ENCODE peak calls at places on chromosomes 1 and 21, in seven cellular contexts. C is H1, O is mesendoderm, Y is neuronal stem cell, S is H9, R is mesenchymal stem cell, D is trophoblast cell. B is an unnamed sample.

GRCh38 chr1:45660336-45660735 is 26.0 kb downstream of the GPBP1L1 start:
- DNase-seq in C (no peak), O (no peak), Y (no peak), S (no peak), R (no peak), D (no peak), B (no peak)

GRCh38 chr1:39566441-39567137 is 10.0 kb downstream of the PABPC4 start:
- DNase-seq in C (no peak), O (no peak), Y (no peak), S (no peak), R (no peak), D (no peak), B (no peak)

GRCh38 chr1:180271640-180272255 is 41.7 kb downstream of the LHX4 start:
- DNase-seq in C (no peak), O (no peak), Y (no peak), S (no peak), R (no peak), D (no peak), B (no peak)

GRCh38 chr1:30991852-30992606 is 73.5 kb downstream of the PUM1 start:
- DNase-seq in C (no peak), O (peak), Y (no peak), S (no peak), R (peak), D (peak), B (peak)

GRCh38 chr21:42988234-42988965 is 14.0 kb downstream of the PKNOX1 start:
- DNase-seq in C (no peak), O (no peak), Y (no peak), S (peak), R (peak), D (no peak), B (peak)

GRCh38 chr1:116886532-116886931 is 23.2 kb upstream of the PTGFRN start:
- DNase-seq in C (no peak), O (peak), Y (no peak), S (no peak), R (peak), D (peak), B (peak)

GRCh38 chr1:112431038-112431437 is 35.0 kb downstream of the CTTNBP2NL start:
- DNase-seq in C (no peak), O (no peak), Y (no peak), S (no peak), R (no peak), D (peak), B (no peak)

GRCh38 chr1:58084266-58084665 is 462.3 kb downstream of the OMA1 start:
- DNase-seq in C (no peak), O (no peak), Y (no peak), S (no peak), R (no peak), D (no peak), B (no peak)

GRCh38 chr1:30385246-30385940 is 338.0 kb downstream of the MATN1 start:
- DNase-seq in C (no peak), O (no peak), Y (no peak), S (no peak), R (no peak), D (no peak), B (no peak)

GRCh38 chr1:172980971-172981370 is 69.8 kb downstream of the TNFSF18 start:
- DNase-seq in C (no peak), O (no peak), Y (no peak), S (no peak), R (no peak), D (no peak), B (no peak)

GRCh38 chr1:47219590-47220220 is 12.3 kb downstream of the TAL1 start:
- DNase-seq in C (no peak), O (no peak), Y (no peak), S (no peak), R (no peak), D (no peak), B (no peak)

GRCh38 chr1:155974208-155975165 is 3.9 kb downstream of the ARHGEF2 start:
- DNase-seq in C (no peak), O (no peak), Y (no peak), S (no peak), R (no peak), D (no peak), B (no peak)

GRCh38 chr1:175865041-175865766 is 121.8 kb upstream of the TNR start:
- DNase-seq in C (peak), O (peak), Y (no peak), S (peak), R (no peak), D (peak), B (no peak)

GRCh38 chr21:35190201-35190701 is 141.1 kb upstream of the RUNX1 start:
- DNase-seq in C (no peak), O (peak), Y (no peak), S (no peak), R (peak), D (peak), B (peak)

GRCh38 chr1:20329793-20330542 is 39.3 kb downstream of the VWA5B1 start:
- DNase-seq in C (no peak), O (peak), Y (no peak), S (peak), R (no peak), D (no peak), B (no peak)

GRCh38 chr1:39981957-39982356 is 27.0 kb downstream of the MFSD2A start:
- DNase-seq in C (peak), O (peak), Y (no peak), S (peak), R (peak), D (peak), B (peak)

GRCh38 chr1:116755036-116755435 is 806 bp downstream of the CD2 start:
- DNase-seq in C (no peak), O (no peak), Y (no peak), S (no peak), R (no peak), D (no peak), B (no peak)

GRCh38 chr1:91548382-91549040 is 47.9 kb downstream of the CDC7 start:
- DNase-seq in C (no peak), O (no peak), Y (no peak), S (no peak), R (no peak), D (no peak), B (no peak)

GRCh38 chr1:5976726-5977493 is 15.3 kb downstream of the NPHP4 start:
- DNase-seq in C (no peak), O (no peak), Y (no peak), S (peak), R (peak), D (no peak), B (no peak)

GRCh38 chr1:25468037-25468436 is 37.3 kb downstream of the MACO1 start:
- DNase-seq in C (no peak), O (no peak), Y (no peak), S (no peak), R (peak), D (no peak), B (peak)

GRCh38 chr1:94694234-94694915 is 125.8 kb upstream of the SLC44A3 start:
- DNase-seq in C (no peak), O (no peak), Y (no peak), S (no peak), R (no peak), D (no peak), B (no peak)

GRCh38 chr1:15343729-15344128 is 66.0 kb upstream of the EFHD2 start:
- DNase-seq in C (no peak), O (no peak), Y (no peak), S (no peak), R (no peak), D (no peak), B (peak)

GRCh38 chr1:94608142-94608851 is 66.7 kb upstream of the F3 start:
- DNase-seq in C (no peak), O (no peak), Y (no peak), S (no peak), R (no peak), D (no peak), B (no peak)

GRCh38 chr1:162248854-162249535 is 127.7 kb downstream of the SPATA46 start:
- DNase-seq in C (peak), O (peak), Y (peak), S (peak), R (no peak), D (no peak), B (no peak)

GRCh38 chr1:209390764-209391163 is 192.8 kb upstream of the CAMK1G start:
- DNase-seq in C (no peak), O (no peak), Y (no peak), S (no peak), R (no peak), D (peak), B (no peak)

GRCh38 chr1:161307230-161307768 is 2.5 kb downstream of the MPZ start:
- DNase-seq in C (no peak), O (peak), Y (no peak), S (no peak), R (peak), D (no peak), B (peak)

GRCh38 chr21:32917392-32918135 is 108.2 kb upstream of the OLIG2 start:
- DNase-seq in C (no peak), O (no peak), Y (no peak), S (no peak), R (no peak), D (no peak), B (no peak)

GRCh38 chr1:51709951-51710350 is 93.1 kb downstream of the OSBPL9 start:
- DNase-seq in C (no peak), O (no peak), Y (no peak), S (no peak), R (no peak), D (no peak), B (no peak)

GRCh38 chr1:63916485-63917360 is 142.9 kb downstream of the ROR1 start:
- DNase-seq in C (no peak), O (no peak), Y (no peak), S (no peak), R (no peak), D (no peak), B (no peak)

GRCh38 chr1:96808186-96808585 is 86.6 kb downstream of the PTBP2 start:
- DNase-seq in C (no peak), O (no peak), Y (no peak), S (no peak), R (peak), D (no peak), B (no peak)

GRCh38 chr1:201376107-201376463 is 1.4 kb downstream of the TNNT2 start:
- DNase-seq in C (no peak), O (no peak), Y (no peak), S (no peak), R (no peak), D (no peak), B (no peak)

GRCh38 chr1:201377611-201378092 is at the start of gene TNNT2:
- DNase-seq in C (no peak), O (peak), Y (no peak), S (no peak), R (peak), D (no peak), B (peak)

GRCh38 chr1:201375169-201375568 is 2.3 kb downstream of the TNNT2 start:
- DNase-seq in C (no peak), O (peak), Y (no peak), S (no peak), R (no peak), D (no peak), B (no peak)

GRCh38 chr1:201378804-201379203 is 1.3 kb upstream of the TNNT2 start:
- DNase-seq in C (no peak), O (no peak), Y (no peak), S (no peak), R (no peak), D (no peak), B (no peak)

DNA sequence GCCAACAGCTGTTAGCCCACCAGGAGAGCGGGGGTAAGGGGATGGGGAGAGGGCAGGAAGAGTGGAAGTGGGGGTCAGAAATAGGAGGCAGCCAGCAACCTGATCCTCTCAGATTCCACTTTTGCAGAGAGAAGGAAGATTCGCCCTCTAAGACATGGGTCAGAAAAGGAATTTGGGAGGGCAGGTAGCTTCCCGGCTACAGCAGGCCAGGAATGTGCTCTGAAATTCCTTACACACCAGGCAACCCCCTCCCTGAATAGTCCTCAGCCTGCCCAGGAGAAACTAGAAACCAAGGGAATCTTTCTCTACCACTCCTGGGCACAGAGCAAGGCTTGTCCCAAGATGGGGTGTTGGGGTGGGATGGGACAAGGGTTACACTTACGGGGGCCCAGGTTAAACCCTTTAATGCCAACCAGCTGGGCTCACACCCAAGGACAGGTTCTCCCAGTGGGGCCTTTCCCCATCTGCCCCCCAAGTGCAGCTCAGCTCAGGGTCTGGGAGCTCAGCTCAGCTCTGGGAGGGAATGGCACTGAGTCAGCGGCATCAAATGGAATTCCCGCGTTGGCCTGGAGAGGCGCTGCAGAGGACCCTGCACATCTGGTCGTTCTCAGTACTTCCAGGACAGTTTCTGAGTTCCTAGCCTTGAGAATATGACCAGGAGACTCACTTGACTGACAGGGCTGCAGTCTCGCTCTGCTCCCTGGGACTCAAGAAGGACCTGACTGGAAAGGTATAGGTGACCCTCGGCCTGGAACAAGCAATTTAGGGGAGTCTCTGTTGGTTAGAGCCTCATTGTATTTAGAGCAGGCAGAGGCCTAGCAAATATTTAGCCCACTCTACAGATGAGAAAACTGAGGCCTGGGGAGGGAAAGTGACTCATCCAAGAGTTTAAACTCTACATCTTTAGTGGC is 761 bp downstream of the TNNT2 start:
- DNase-seq in C (peak), O (peak), Y (peak), S (peak), R (peak), D (peak), B (peak)
- H3K9ac ChIP-seq in C (no peak), O (no peak), Y (no peak), S (no peak), R (no peak), D (no peak), B (no peak)

GRCh38 chr1:111045033-111045722 is 81.5 kb upstream of the LRIF1 start:
- DNase-seq in C (no peak), O (no peak), Y (no peak), S (no peak), R (no peak), D (peak), B (no peak)
- H2BK120ac ChIP-seq in C (no peak), O (no peak), Y (no peak), S (no peak), R (no peak), D (no peak), B (no peak)

GRCh38 chr1:150281221-150281757 is 1.1 kb upstream of the CIART start:
- DNase-seq in C (no peak), O (peak), Y (peak), S (peak), R (peak), D (peak), B (peak)
- H3K9ac ChIP-seq in C (peak), O (peak), Y (no peak), S (peak), R (peak), D (no peak), B (peak)

GRCh38 chr1:214476958-214477870 is 74.2 kb downstream of the PTPN14 start:
- DNase-seq in C (no peak), O (no peak), Y (no peak), S (no peak), R (peak), D (peak), B (peak)

GRCh38 chr1:214475746-214476145 is 75.7 kb downstream of the PTPN14 start:
- DNase-seq in C (no peak), O (no peak), Y (no peak), S (no peak), R (no peak), D (no peak), B (no peak)

GRCh38 chr1:214474467-214474866 is 76.9 kb downstream of the PTPN14 start:
- DNase-seq in C (no peak), O (no peak), Y (no peak), S (no peak), R (no peak), D (no peak), B (no peak)

GRCh38 chr1:214475331-214475730 is 76.1 kb downstream of the PTPN14 start:
- DNase-seq in C (no peak), O (no peak), Y (no peak), S (no peak), R (no peak), D (peak), B (no peak)

DNA sequence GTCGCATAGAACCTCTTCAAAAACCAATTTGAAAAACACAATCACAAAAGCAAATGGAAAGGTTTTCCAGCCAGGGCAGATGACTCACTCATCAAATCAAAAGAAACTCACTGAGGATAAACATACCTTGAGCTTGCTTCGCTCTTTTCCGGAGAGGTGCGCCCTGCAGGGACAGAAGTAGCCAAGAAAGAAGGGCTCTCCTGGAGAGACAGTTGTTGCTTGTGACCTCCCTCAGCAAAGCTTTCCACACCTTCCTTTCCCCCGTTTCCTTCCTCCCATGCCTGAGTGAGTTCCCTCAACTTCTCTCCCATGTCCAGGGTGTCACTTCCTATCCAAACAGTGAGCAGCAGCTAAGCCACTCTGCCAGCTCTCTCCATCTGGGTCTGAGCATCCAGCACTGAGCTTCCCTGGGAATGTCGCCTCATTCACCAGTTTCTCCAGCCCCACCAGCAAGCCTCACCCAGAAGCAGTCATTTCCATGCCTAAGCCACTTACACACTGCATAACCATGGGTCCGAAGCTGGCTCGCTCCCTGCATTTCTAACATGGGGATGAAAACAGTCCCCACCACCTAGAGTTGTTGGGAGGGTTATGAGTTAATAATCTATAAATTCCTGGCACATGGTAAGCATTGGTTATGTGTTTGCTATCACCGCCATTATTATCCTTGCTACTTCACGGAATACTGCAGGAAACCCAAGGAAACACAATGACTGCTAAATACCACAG is 75.0 kb downstream of the PTPN14 start:
- DNase-seq in C (no peak), O (peak), Y (no peak), S (peak), R (peak), D (no peak), B (no peak)
- H2BK120ac ChIP-seq in C (no peak), O (no peak), Y (no peak), S (no peak), R (no peak), D (peak), B (peak)